ENCODE peak calls at places on chromosome 9, in seven cellular contexts. U is stomach, V is astrocyte of the spinal cord, G is AG09319, X is neural crest cell, R is GDM1, M is mucosa of gallbladder. K is an unnamed sample.

GRCh38 chr9:134534661-134535080 is 106.9 kb upstream of the COL5A1 start:
- DNase-seq in U (no peak), V (peak), G (no peak), X (no peak), R (no peak), M (no peak), K (no peak)

GRCh38 chr9:2645569-2645968 is 24.0 kb downstream of the VLDLR start:
- DNase-seq in U (no peak), V (no peak), G (no peak), X (no peak), R (no peak), M (no peak), K (no peak)

GRCh38 chr9:74735761-74736160 is 152.0 kb downstream of the TRPM6 start:
- DNase-seq in U (no peak), V (no peak), G (no peak), X (no peak), R (no peak), M (no peak), K (no peak)

GRCh38 chr9:125550633-125551032 is 156.4 kb downstream of the MAPKAP1 start:
- DNase-seq in U (no peak), V (no peak), G (no peak), X (no peak), R (no peak), M (no peak), K (no peak)

GRCh38 chr9:95450171-95451107 is 66.3 kb downstream of the PTCH1 start:
- DNase-seq in U (no peak), V (no peak), G (no peak), X (no peak), R (no peak), M (no peak), K (no peak)

GRCh38 chr9:71655141-71655540 is 113.2 kb downstream of the CEMIP2 start:
- DNase-seq in U (no peak), V (no peak), G (no peak), X (no peak), R (no peak), M (no peak), K (no peak)

GRCh38 chr9:8560560-8561525 is 761.3 kb upstream of the DMAC1 start:
- DNase-seq in U (no peak), V (peak), G (no peak), X (no peak), R (no peak), M (no peak), K (no peak)

GRCh38 chr9:14722391-14723035 is at the start of gene CER1:
- DNase-seq in U (no peak), V (no peak), G (no peak), X (no peak), R (no peak), M (no peak), K (no peak)

GRCh38 chr9:136722969-136723356 is 10.6 kb downstream of the DIPK1B start:
- DNase-seq in U (no peak), V (no peak), G (no peak), X (no peak), R (no peak), M (no peak), K (no peak)

GRCh38 chr9:91162784-91163440 is 198.8 kb downstream of the AUH start:
- DNase-seq in U (peak), V (no peak), G (no peak), X (no peak), R (peak), M (peak), K (no peak)

GRCh38 chr9:88387035-88387732 is 1.1 kb upstream of the SPIN1 start:
- DNase-seq in U (peak), V (peak), G (no peak), X (peak), R (no peak), M (peak), K (no peak)

GRCh38 chr9:27367922-27368316 is 71.0 kb upstream of the EQTN start:
- DNase-seq in U (no peak), V (peak), G (no peak), X (no peak), R (no peak), M (no peak), K (peak)

GRCh38 chr9:91555132-91555531 is 131.5 kb upstream of the NFIL3 start:
- DNase-seq in U (no peak), V (peak), G (no peak), X (no peak), R (no peak), M (no peak), K (no peak)

GRCh38 chr9:12774861-12775367 is at the start of gene LURAP1L:
- DNase-seq in U (peak), V (peak), G (peak), X (peak), R (no peak), M (peak), K (peak)

GRCh38 chr9:116576386-116576785 is 110.7 kb upstream of the TRIM32 start:
- DNase-seq in U (no peak), V (no peak), G (no peak), X (no peak), R (no peak), M (no peak), K (no peak)

GRCh38 chr9:83294816-83295215 is 231.9 kb upstream of the RASEF start:
- DNase-seq in U (no peak), V (no peak), G (no peak), X (no peak), R (no peak), M (no peak), K (no peak)

GRCh38 chr9:133956520-133957076 is 35.5 kb downstream of the VAV2 start:
- DNase-seq in U (no peak), V (peak), G (no peak), X (no peak), R (no peak), M (no peak), K (no peak)

GRCh38 chr9:133323991-133324703 is 11.8 kb downstream of the SURF6 start:
- DNase-seq in U (no peak), V (no peak), G (no peak), X (no peak), R (no peak), M (no peak), K (no peak)

GRCh38 chr9:73441890-73442818 is 290.5 kb downstream of the ANXA1 start:
- DNase-seq in U (no peak), V (peak), G (no peak), X (no peak), R (no peak), M (no peak), K (no peak)

GRCh38 chr9:121483049-121483448 is 16.6 kb downstream of the GGTA1 start:
- DNase-seq in U (no peak), V (no peak), G (no peak), X (no peak), R (no peak), M (no peak), K (no peak)

GRCh38 chr9:121499427-121500164 is at the start of gene GGTA1:
- DNase-seq in U (peak), V (peak), G (no peak), X (peak), R (no peak), M (no peak), K (peak)

GRCh38 chr9:27273186-27273585 is 23.8 kb downstream of the EQTN start:
- DNase-seq in U (no peak), V (no peak), G (no peak), X (no peak), R (no peak), M (no peak), K (no peak)

GRCh38 chr9:125889524-125890473 is 142.6 kb downstream of the PBX3 start:
- DNase-seq in U (peak), V (peak), G (no peak), X (peak), R (peak), M (no peak), K (no peak)

GRCh38 chr9:92159058-92159457 is 43.8 kb upstream of the SPTLC1 start:
- DNase-seq in U (no peak), V (no peak), G (no peak), X (no peak), R (no peak), M (no peak), K (no peak)

GRCh38 chr9:110623462-110624025 is 44.0 kb upstream of the SVEP1 start:
- DNase-seq in U (peak), V (peak), G (no peak), X (peak), R (peak), M (peak), K (peak)

GRCh38 chr9:114861273-114861672 is 55.4 kb upstream of the TNFSF15 start:
- DNase-seq in U (no peak), V (no peak), G (no peak), X (no peak), R (no peak), M (no peak), K (no peak)

GRCh38 chr9:76761448-76761847 is 2.8 kb upstream of the PCA3 start:
- DNase-seq in U (no peak), V (peak), G (no peak), X (no peak), R (no peak), M (no peak), K (peak)

GRCh38 chr9:35180801-35181200 is 19.0 kb downstream of the UNC13B start:
- DNase-seq in U (no peak), V (no peak), G (no peak), X (no peak), R (no peak), M (no peak), K (no peak)

GRCh38 chr9:129174724-129175514 is 3.1 kb downstream of the IER5L start:
- DNase-seq in U (peak), V (peak), G (peak), X (peak), R (peak), M (peak), K (peak)

GRCh38 chr9:137311171-137311970 is 9.3 kb upstream of the NRARP start:
- DNase-seq in U (peak), V (no peak), G (no peak), X (no peak), R (no peak), M (no peak), K (no peak)

GRCh38 chr9:107373809-107374208 is 90.7 kb downstream of the RAD23B start:
- DNase-seq in U (no peak), V (no peak), G (no peak), X (no peak), R (no peak), M (no peak), K (no peak)

GRCh38 chr9:72995131-72996024 is 42.5 kb upstream of the ALDH1A1 start:
- DNase-seq in U (peak), V (no peak), G (no peak), X (no peak), R (no peak), M (no peak), K (no peak)

GRCh38 chr9:86166546-86166945 is 67.2 kb upstream of the GOLM1 start:
- DNase-seq in U (no peak), V (no peak), G (no peak), X (no peak), R (no peak), M (no peak), K (no peak)

GRCh38 chr9:113471566-113471965 is 8.0 kb downstream of the RGS3 start:
- DNase-seq in U (no peak), V (no peak), G (no peak), X (no peak), R (no peak), M (no peak), K (no peak)

GRCh38 chr9:129910628-129911567 is 75.6 kb downstream of the USP20 start:
- DNase-seq in U (no peak), V (peak), G (peak), X (no peak), R (peak), M (peak), K (peak)

GRCh38 chr9:106717686-106718085 is 145.3 kb upstream of the ZNF462 start:
- DNase-seq in U (no peak), V (peak), G (peak), X (no peak), R (no peak), M (no peak), K (peak)

GRCh38 chr9:133186736-133187135 is 22.3 kb downstream of the OBP2B start:
- DNase-seq in U (no peak), V (no peak), G (no peak), X (no peak), R (no peak), M (no peak), K (no peak)

GRCh38 chr9:127769985-127770904 is 8.2 kb downstream of the SH2D3C start:
- DNase-seq in U (no peak), V (no peak), G (no peak), X (no peak), R (peak), M (no peak), K (no peak)

K was measured in fibroblast of the conjunctiva.